ENCODE peak calls at places on chromosomes 3 and 15, in four cellular contexts. C is HepG2, H is WTC11, L is K562. N is an unnamed sample.

GRCh38 chr3:124850633-124851032 is 36.5 kb downstream of the ITGB5 start:
- DNase-seq in C (no peak), L (no peak), H (peak; percentile 23), N (no peak)

GRCh38 chr15:52228928-52229327 is 37.7 kb upstream of the GNB5 start:
- DNase-seq in L (peak; percentile 14), C (peak; percentile 49), H (peak; percentile 65), N (peak; percentile 39)

GRCh38 chr3:106805625-106806024 is 571.6 kb upstream of the CCDC54 start:
- DNase-seq in L (no peak), H (no peak), C (no peak), N (no peak)

GRCh38 chr3:2137651-2138050 is 39.0 kb downstream of the CNTN4 start:
- DNase-seq in H (no peak), C (no peak), L (no peak), N (no peak)

GRCh38 chr3:18510947-18511346 is 85.8 kb upstream of the SATB1 start:
- DNase-seq in H (no peak), L (no peak), C (no peak), N (no peak)

GRCh38 chr3:85758442-85758841 is 799.7 kb downstream of the CADM2 start:
- DNase-seq in H (no peak), L (no peak), C (no peak), N (no peak)

GRCh38 chr3:117589454-117589853 is 879.9 kb downstream of the TUSC7 start:
- DNase-seq in H (no peak), C (no peak), L (no peak), N (no peak)

GRCh38 chr3:89625945-89626344 is 518.5 kb downstream of the EPHA3 start:
- DNase-seq in C (peak; percentile 42), L (no peak), H (no peak), N (no peak)

GRCh38 chr3:178845446-178846118 is 226.0 kb downstream of the ZMAT3 start:
- DNase-seq in L (no peak), C (no peak), H (no peak), N (no peak)

GRCh38 chr3:186254676-186255665 is 107.1 kb downstream of the DGKG start:
- DNase-seq in H (no peak), C (no peak), L (no peak), N (no peak)

GRCh38 chr3:99842826-99843589 is 25.3 kb downstream of the CMSS1 start:
- DNase-seq in L (peak; percentile 16), H (no peak), C (peak; percentile 38), N (no peak)

GRCh38 chr15:35874260-35874905 is 328.4 kb upstream of the DPH6 start:
- DNase-seq in C (no peak), L (peak; percentile 7), H (no peak), N (peak; percentile 75)

GRCh38 chr3:6326760-6327159 is 534.2 kb upstream of the GRM7 start:
- DNase-seq in L (no peak), H (no peak), C (no peak), N (no peak)

GRCh38 chr15:44011238-44011873 is 183.7 kb downstream of the FRMD5 start:
- DNase-seq in C (no peak), H (no peak), L (no peak), N (no peak)

GRCh38 chr15:92463826-92464225 is 70.1 kb downstream of the ST8SIA2 start:
- DNase-seq in L (no peak), H (no peak), C (no peak), N (peak; percentile 10)

GRCh38 chr3:157445897-157446296 is 9.2 kb downstream of the PTX3 start:
- DNase-seq in H (no peak), C (no peak), L (no peak), N (no peak)
- TF ChIP-seq ESRRA in H (no peak), C (no peak), L (no peak), N (no peak)

DNA sequence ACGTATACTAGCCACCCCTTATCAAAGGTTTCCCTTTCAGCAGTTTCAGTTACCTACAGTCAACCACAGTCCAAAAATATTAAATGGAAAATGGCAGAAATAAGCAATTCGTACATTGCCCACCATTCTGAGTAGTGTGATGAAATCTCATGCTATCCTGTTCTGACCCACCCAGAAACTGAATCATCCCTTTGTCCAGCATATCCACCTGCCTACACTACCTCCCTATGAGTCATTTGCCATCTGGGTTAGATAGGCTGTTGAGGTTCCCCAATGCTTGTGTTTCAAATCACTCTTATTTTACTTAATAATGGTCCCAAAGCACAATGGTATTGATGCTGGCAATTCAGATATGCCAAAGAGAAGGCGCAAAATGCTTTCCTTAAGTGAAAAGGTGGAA is 15.3 kb upstream of the PHC3 start:
- DNase-seq in H (no peak), C (peak; percentile 36), L (no peak), N (no peak)
- TF ChIP-seq ESRRA in H (no peak), C (no peak), L (no peak), N (no peak)

GRCh38 chr15:79372428-79372827 is 59.7 kb upstream of the MINAR1 start:
- DNase-seq in L (no peak), C (no peak), H (no peak), N (no peak)
- TF ChIP-seq ESRRA in L (no peak), C (no peak), H (no peak), N (no peak)

GRCh38 chr3:98733778-98734281 is 29.3 kb upstream of the ST3GAL6 start:
- DNase-seq in L (no peak), H (no peak), C (peak; percentile 71), N (no peak)

GRCh38 chr3:98735296-98735695 is 27.8 kb upstream of the ST3GAL6 start:
- DNase-seq in C (no peak), H (no peak), L (no peak), N (no peak)

GRCh38 chr3:98734311-98734710 is 28.8 kb upstream of the ST3GAL6 start:
- DNase-seq in H (no peak), C (no peak), L (no peak), N (no peak)

GRCh38 chr3:98735761-98736269 is 27.3 kb upstream of the ST3GAL6 start:
- DNase-seq in L (no peak), C (no peak), H (no peak), N (no peak)

DNA sequence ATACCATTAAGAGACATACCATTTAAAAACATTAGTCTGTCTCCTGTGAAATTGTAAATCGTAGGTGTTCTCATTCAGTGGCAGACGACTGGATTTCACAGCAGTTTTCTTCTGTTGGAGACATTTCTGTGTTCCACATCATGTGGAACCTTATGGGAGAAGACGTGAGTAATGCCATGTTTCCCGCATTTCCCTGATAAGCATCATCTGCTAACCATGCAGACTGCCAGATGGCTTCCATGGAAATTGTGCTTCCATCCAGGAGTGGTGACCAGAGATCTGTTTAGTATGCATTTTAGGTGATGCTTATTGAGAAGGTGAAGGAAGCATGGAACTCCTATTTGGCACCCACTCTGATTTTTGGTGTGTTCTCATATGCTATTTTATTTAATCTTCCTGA is 28.4 kb upstream of the ST3GAL6 start:
- DNase-seq in C (no peak), L (no peak), H (no peak), N (no peak)
- TF ChIP-seq ESRRA in C (no peak), L (no peak), H (no peak), N (no peak)

DNA sequence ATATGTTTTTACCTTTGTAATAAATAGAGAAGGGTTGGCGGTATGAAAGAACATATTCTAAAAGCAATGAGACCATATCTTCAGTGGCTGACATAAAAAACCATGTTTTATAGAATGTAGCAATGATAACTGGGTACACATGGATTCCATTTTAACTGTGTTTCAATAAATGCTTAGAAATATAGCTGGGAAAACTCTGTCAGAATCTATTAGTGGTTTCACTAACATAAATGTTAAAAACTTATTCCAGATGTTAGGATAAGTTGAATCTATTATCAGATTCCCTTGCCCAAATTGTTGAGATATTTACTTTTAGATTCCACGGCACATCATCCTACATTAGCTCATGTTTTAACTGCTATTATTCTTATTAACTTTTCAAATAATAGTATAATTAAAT is 772.2 kb upstream of the ALCAM start:
- DNase-seq in H (no peak), C (no peak), L (no peak), N (no peak)
- TF ChIP-seq ESRRA in H (no peak), C (no peak), L (no peak), N (no peak)

GRCh38 chr3:128416578-128417150 is 50.0 kb downstream of the DNAJB8 start:
- DNase-seq in L (peak; percentile 86), H (no peak), C (peak; percentile 78), N (peak; percentile 72)
- TF ChIP-seq ESRRA in L (peak; percentile 66), H (no peak), C (no peak), N (no peak)

GRCh38 chr3:54966979-54967378 is 39.1 kb upstream of the LRTM1 start:
- DNase-seq in L (no peak), C (no peak), H (no peak), N (no peak)

GRCh38 chr3:54968546-54969172 is 40.8 kb upstream of the LRTM1 start:
- DNase-seq in H (no peak), C (no peak), L (no peak), N (no peak)

GRCh38 chr3:54965746-54966145 is 37.9 kb upstream of the LRTM1 start:
- DNase-seq in C (no peak), L (no peak), H (no peak), N (no peak)

GRCh38 chr3:54969652-54970051 is 41.8 kb upstream of the LRTM1 start:
- DNase-seq in L (no peak), C (no peak), H (no peak), N (no peak)

GRCh38 chr3:54967586-54968244 is 39.9 kb upstream of the LRTM1 start:
- DNase-seq in C (no peak), L (no peak), H (no peak), N (peak; percentile 2)
- TF ChIP-seq ESRRA in C (no peak), L (no peak), H (no peak), N (no peak)

GRCh38 chr15:88604381-88604951 is 16.7 kb upstream of the AEN start:
- DNase-seq in C (no peak), H (no peak), L (no peak), N (no peak)
- TF ChIP-seq ESRRA in C (no peak), H (no peak), L (no peak), N (no peak)

GRCh38 chr15:83319771-83320170 is 35.3 kb upstream of the BNC1 start:
- DNase-seq in L (no peak), C (no peak), H (no peak), N (no peak)

GRCh38 chr15:83318861-83319415 is 34.5 kb upstream of the BNC1 start:
- DNase-seq in H (no peak), L (no peak), C (no peak), N (no peak)

GRCh38 chr15:83320831-83321230 is 36.4 kb upstream of the BNC1 start:
- DNase-seq in C (no peak), H (no peak), L (no peak), N (no peak)

GRCh38 chr15:83322061-83322460 is 37.6 kb upstream of the BNC1 start:
- DNase-seq in H (no peak), C (no peak), L (no peak), N (no peak)

GRCh38 chr15:83320404-83320803 is 35.9 kb upstream of the BNC1 start:
- DNase-seq in C (no peak), H (no peak), L (no peak), N (peak; percentile 42)
- TF ChIP-seq ESRRA in C (no peak), H (no peak), L (no peak), N (no peak)

N was measured in A549.